ENCODE peak calls at places on chromosome 15, in ten cellular contexts. U is psoas muscle, C is brain microvascular endothelial cell, W is epithelial cell of proximal tubule, M is GM12865, R is NB4, P is hepatocyte, J is heart right ventricle, B is fibroblast of mammary gland, Z is tibial nerve. V is an unnamed sample.

GRCh38 chr15:46091860-46092450 is 457.1 kb downstream of the SQOR start:
- DNase-seq in Z (peak; percentile 21), W (no peak), B (peak; percentile 8), R (peak; percentile 57), U (no peak), P (peak; percentile 62), J (no peak), M (peak; percentile 25), C (no peak), V (no peak)

GRCh38 chr15:60326343-60326742 is 71.4 kb downstream of the ANXA2 start:
- DNase-seq in B (no peak), Z (no peak), J (no peak), M (no peak), P (no peak), R (no peak), C (no peak), U (no peak), W (no peak), V (no peak)

GRCh38 chr15:89358435-89358754 is 23.8 kb upstream of the POLG start:
- DNase-seq in C (no peak), W (no peak), U (no peak), M (no peak), B (no peak), J (no peak), P (no peak), R (no peak), Z (no peak), V (no peak)

GRCh38 chr15:70268698-70269251 is 171.1 kb upstream of the TLE3 start:
- DNase-seq in J (no peak), Z (no peak), U (no peak), M (peak; percentile 39), R (no peak), B (no peak), P (no peak), C (no peak), W (no peak), V (no peak)

GRCh38 chr15:70246623-70247200 is 149.0 kb upstream of the TLE3 start:
- DNase-seq in W (no peak), M (no peak), P (no peak), C (no peak), Z (no peak), J (no peak), B (no peak), U (no peak), R (peak; percentile 49), V (no peak)

GRCh38 chr15:92780816-92781215 is 119.3 kb upstream of the CHD2 start:
- DNase-seq in R (no peak), Z (no peak), P (no peak), W (no peak), C (no peak), U (no peak), M (no peak), J (no peak), B (no peak), V (no peak)

GRCh38 chr15:60840306-60840702 is 361.4 kb upstream of the ICE2 start:
- DNase-seq in B (peak; percentile 51), Z (no peak), C (peak; percentile 24), P (peak; percentile 33), J (no peak), M (no peak), W (no peak), U (no peak), R (no peak), V (no peak)

GRCh38 chr15:31304736-31305365 is 21.8 kb upstream of the KLF13 start:
- DNase-seq in C (no peak), R (no peak), Z (no peak), M (no peak), J (no peak), W (no peak), P (no peak), B (no peak), U (no peak), V (peak; percentile 73)

GRCh38 chr15:23857028-23857641 is 170.0 kb upstream of the NDN start:
- DNase-seq in J (no peak), Z (peak; percentile 61), B (peak; percentile 34), W (no peak), U (no peak), C (peak; percentile 1), R (peak; percentile 53), P (peak; percentile 71), M (no peak), V (no peak)

GRCh38 chr15:52728899-52729298 is 49.7 kb upstream of the ATOSA start:
- DNase-seq in C (no peak), R (no peak), Z (no peak), M (no peak), W (no peak), J (no peak), B (peak; percentile 66), P (no peak), U (no peak), V (no peak)

GRCh38 chr15:23594252-23594770 is 28.8 kb downstream of the MKRN3 start:
- DNase-seq in P (no peak), M (no peak), Z (no peak), J (no peak), B (no peak), C (no peak), R (no peak), W (no peak), U (no peak), V (no peak)

DNA sequence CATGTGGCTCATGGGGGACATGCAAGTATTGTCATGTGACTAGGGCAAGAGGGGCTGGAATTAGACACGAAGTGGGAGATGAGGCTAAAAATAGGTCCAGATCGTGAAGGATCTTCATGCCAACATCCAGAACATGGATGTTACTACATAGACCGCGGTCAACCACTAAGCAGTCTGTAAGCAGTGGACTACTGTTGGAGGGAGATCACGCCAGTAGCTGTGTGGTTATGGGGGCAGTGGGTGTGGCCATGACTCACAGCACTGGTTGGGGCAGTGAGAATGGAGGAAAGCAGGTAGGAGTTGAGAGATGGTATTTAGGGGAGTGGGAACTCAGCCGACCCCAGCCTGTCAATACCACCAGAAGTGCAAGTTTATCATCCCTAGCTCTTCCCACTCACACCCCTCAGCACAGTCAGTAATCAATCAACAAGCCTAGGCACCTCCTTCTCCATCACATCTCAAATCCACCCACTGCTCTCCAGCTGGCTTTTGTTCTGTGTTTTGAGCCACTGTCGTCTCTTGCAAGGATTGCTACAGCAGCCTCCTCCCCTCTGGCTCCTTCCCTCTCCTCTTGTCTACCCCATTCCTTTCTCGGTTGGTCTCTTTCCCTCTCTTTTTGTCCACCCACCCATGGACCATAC is 107.2 kb upstream of the ABHD17C start:
- DNase-seq in C (peak; percentile 63), B (peak; percentile 78), U (no peak), M (no peak), R (peak; percentile 25), Z (no peak), W (no peak), P (no peak), J (no peak), V (peak; percentile 37)
- H3K4me3 ChIP-seq in C (no peak overlapping the region), B (no peak overlapping the region), U (no peak overlapping the region), M (no peak overlapping the region), R (no peak overlapping the region), Z (no peak overlapping the region), W (no peak overlapping the region), P (no peak overlapping the region), J (no peak overlapping the region), V (no peak overlapping the region)

GRCh38 chr15:66826504-66826903 is 124.5 kb downstream of the SMAD6 start:
- DNase-seq in R (no peak), W (no peak), M (no peak), C (no peak), B (no peak), U (no peak), Z (no peak), P (no peak), J (no peak), V (no peak)
- H3K4me3 ChIP-seq in R (no peak overlapping the region), W (no peak overlapping the region), M (no peak overlapping the region), C (no peak overlapping the region), B (no peak overlapping the region), U (no peak overlapping the region), Z (no peak overlapping the region), P (no peak overlapping the region), J (no peak overlapping the region), V (no peak overlapping the region)

GRCh38 chr15:76187151-76187550 is 124.1 kb downstream of the ETFA start:
- DNase-seq in U (no peak), P (no peak), W (no peak), M (no peak), B (no peak), C (no peak), Z (no peak), J (no peak), R (no peak), V (no peak)

GRCh38 chr15:76181705-76182107 is 121.9 kb downstream of the TMEM266 start:
- DNase-seq in R (no peak), M (peak; percentile 94), P (no peak), B (no peak), W (no peak), U (no peak), Z (no peak), C (no peak), J (no peak), V (no peak)

GRCh38 chr15:76185716-76186115 is 125.6 kb downstream of the ETFA start:
- DNase-seq in B (peak; percentile 84), W (peak; percentile 38), C (peak; percentile 68), R (peak; percentile 70), P (peak; percentile 54), U (no peak), Z (no peak), J (no peak), M (peak; percentile 65), V (no peak)

GRCh38 chr15:76183906-76184639 is 124.3 kb downstream of the TMEM266 start:
- DNase-seq in M (no peak), P (no peak), Z (no peak), J (no peak), W (no peak), B (no peak), R (no peak), U (no peak), C (no peak), V (no peak)

GRCh38 chr15:76184640-76185020 is 124.8 kb downstream of the TMEM266 start:
- DNase-seq in Z (no peak), W (no peak), M (no peak), B (no peak), R (no peak), J (no peak), P (no peak), U (no peak), C (no peak), V (no peak)
- H3K4me3 ChIP-seq in Z (no peak overlapping the region), W (no peak overlapping the region), M (no peak overlapping the region), B (no peak overlapping the region), R (no peak overlapping the region), J (no peak overlapping the region), P (no peak overlapping the region), U (no peak overlapping the region), C (no peak overlapping the region), V (no peak overlapping the region)

DNA sequence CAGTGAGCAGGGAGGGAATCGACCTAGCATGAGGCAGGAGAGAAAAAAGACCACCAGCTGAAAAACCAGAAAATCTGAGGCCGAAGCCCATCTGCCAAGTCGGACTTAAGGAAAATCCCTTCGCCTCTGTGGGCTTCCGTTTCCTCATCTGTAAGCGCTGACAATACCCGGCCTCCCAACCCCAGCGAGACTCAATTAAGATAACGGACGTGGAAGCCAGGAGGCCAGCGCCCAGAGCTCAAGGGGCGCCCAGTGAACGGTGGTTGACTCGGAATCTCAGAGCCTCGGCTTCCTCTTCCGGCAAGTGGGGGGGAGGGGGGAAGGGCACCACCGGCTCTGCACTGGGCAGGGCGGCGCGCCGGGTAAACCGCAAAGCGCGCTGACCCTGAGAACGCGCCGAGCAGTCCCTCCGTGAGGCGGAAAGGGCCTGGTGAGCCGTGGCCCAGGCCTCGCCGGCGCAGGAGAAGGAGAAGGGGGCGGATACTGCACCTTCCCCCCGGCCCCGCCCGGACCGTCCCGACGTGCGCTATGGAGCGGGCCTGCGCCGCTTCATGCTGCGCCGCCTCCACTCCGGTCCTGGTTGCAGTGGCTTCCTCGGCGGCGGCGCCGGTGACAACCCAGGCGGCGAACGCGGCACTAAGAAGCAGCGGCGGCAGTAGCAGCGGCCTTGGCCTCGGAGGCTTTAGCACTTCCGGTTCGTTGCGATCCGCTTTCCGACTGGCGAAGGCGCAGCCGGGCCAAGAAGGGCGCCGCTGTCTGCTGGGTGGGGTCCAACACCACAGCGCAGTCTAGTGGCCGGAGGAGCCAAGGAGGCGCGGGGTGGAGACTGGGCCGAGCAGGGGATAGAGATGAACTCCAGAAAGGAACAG is at the start of gene DPP8:
- DNase-seq in R (peak; percentile 97), C (peak; percentile 89), U (peak; percentile 97), B (peak; percentile 93), J (peak; percentile 94), M (peak; percentile 98), P (peak; percentile 97), W (peak; percentile 63), Z (peak; percentile 89), V (peak; percentile 98)
- H3K4me3 ChIP-seq in R (peak within 1 kb of the TSS; percentile 73), C (peak within 1 kb of the TSS; percentile 98), U (peak within 1 kb of the TSS; percentile 100), B (peak within 1 kb of the TSS; percentile 83), J (peak within 1 kb of the TSS; percentile 97), M (peak within 1 kb of the TSS; percentile 84), P (peak within 1 kb of the TSS; percentile 95), W (peak within 1 kb of the TSS; percentile 92), Z (peak within 1 kb of the TSS; percentile 67), V (peak within 1 kb of the TSS; percentile 96)